ENCODE peak calls at places on chromosome 18, in ten cellular contexts. N is heart left ventricle, V is mammary epithelial cell, X is PC-3, F is ovary, L is body of pancreas, Q is lower lobe of right lung, P is A549, E is keratinocyte, S is testis. K is an unnamed sample.

GRCh38 chr18:74834424-74835309 is 237.0 kb downstream of the ZNF407 start:
- DNase-seq in L (no peak), S (no peak), Q (no peak), P (no peak), X (peak; percentile 48), E (no peak), V (no peak), N (no peak), F (no peak), K (peak; percentile 43)

GRCh38 chr18:54129448-54130134 is 94.9 kb downstream of the MBD2 start:
- DNase-seq in L (no peak), Q (no peak), S (no peak), E (no peak), V (no peak), X (no peak), P (no peak), N (no peak), F (no peak), K (no peak)

GRCh38 chr18:29652797-29653196 is 1389.7 kb downstream of the DSC3 start:
- DNase-seq in L (no peak), Q (no peak), F (no peak), X (peak; percentile 32), P (no peak), S (no peak), N (no peak), E (no peak), V (peak; percentile 11), K (no peak)

GRCh38 chr18:44939037-44939665 is 258.5 kb downstream of the SETBP1 start:
- DNase-seq in S (no peak), X (peak; percentile 12), L (no peak), Q (no peak), P (peak; percentile 5), E (no peak), N (no peak), F (no peak), V (peak; percentile 73), K (no peak)

GRCh38 chr18:35938158-35938557 is 34.3 kb upstream of the RMP24 start:
- DNase-seq in P (no peak), X (peak; percentile 61), N (no peak), E (no peak), V (peak; percentile 62), F (no peak), S (no peak), Q (no peak), L (no peak), K (peak; percentile 65)

GRCh38 chr18:36620801-36621200 is 208.0 kb downstream of the TPGS2 start:
- DNase-seq in Q (no peak), L (no peak), X (no peak), N (no peak), F (no peak), S (no peak), E (no peak), V (no peak), P (no peak), K (no peak)

GRCh38 chr18:62897153-62897552 is 181.8 kb downstream of the PHLPP1 start:
- DNase-seq in P (no peak), V (peak; percentile 34), L (no peak), S (no peak), E (no peak), Q (no peak), N (no peak), X (peak; percentile 68), F (no peak), K (no peak)

GRCh38 chr18:31931163-31931885 is 11.6 kb downstream of the TRAPPC8 start:
- DNase-seq in S (no peak), V (no peak), X (no peak), P (no peak), F (no peak), Q (no peak), L (no peak), N (no peak), E (no peak), K (no peak)

GRCh38 chr18:70289351-70290330 is 796 bp downstream of the SOCS6 start:
- DNase-seq in P (no peak), L (peak; percentile 52), E (no peak), S (peak; percentile 46), F (peak; percentile 57), X (peak; percentile 26), N (peak; percentile 34), Q (peak; percentile 62), V (peak; percentile 41), K (peak; percentile 42)

GRCh38 chr18:44733069-44733753 is 52.5 kb downstream of the SETBP1 start:
- DNase-seq in V (peak; percentile 93), P (peak; percentile 17), Q (no peak), E (peak; percentile 88), S (no peak), X (peak; percentile 76), F (no peak), L (no peak), N (no peak), K (peak; percentile 76)

GRCh38 chr18:76805221-76805620 is 17.1 kb upstream of the ZNF236 start:
- DNase-seq in E (no peak), L (no peak), Q (no peak), P (no peak), F (no peak), X (peak; percentile 50), N (no peak), V (peak; percentile 38), S (no peak), K (no peak)

GRCh38 chr18:9701604-9702324 is 6.3 kb upstream of the RAB31 start:
- DNase-seq in L (no peak), N (no peak), X (no peak), V (peak; percentile 41), S (no peak), E (no peak), F (no peak), P (no peak), Q (no peak), K (no peak)

DNA sequence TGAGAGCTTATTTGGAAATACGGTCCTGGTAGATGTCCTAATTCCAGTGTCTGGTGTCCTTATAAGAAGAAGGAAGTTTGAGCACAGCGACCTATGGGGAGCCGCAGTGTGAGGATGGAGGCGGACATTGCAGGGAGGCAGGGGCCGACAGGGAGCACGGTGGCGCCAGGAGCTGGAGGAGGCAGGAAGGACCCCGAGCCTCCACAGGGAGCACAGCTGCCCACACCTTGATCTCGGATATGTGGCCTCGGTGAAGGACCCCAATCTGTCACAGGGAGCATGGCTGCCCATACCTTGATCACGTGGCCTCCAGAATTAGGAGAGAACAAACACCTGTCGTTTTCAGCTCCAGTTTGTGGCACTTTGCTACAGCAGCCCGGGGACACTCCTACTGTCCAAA is 461.6 kb upstream of the SALL3 start:
- DNase-seq in Q (no peak), L (no peak), P (no peak), V (no peak), S (no peak), N (no peak), X (no peak), E (no peak), F (no peak), K (no peak)
- H3K9me3 ChIP-seq in Q (no peaks in the 10 kb centered on the region), L (no peaks in the 10 kb centered on the region), P (no peaks in the 10 kb centered on the region), V (peaks cover 34% of the 10 kb centered on the region), S (no peaks in the 10 kb centered on the region), N (no peaks in the 10 kb centered on the region), X (no peaks in the 10 kb centered on the region), E (peaks cover 19% of the 10 kb centered on the region), F (no peaks in the 10 kb centered on the region), K (no peaks in the 10 kb centered on the region)

DNA sequence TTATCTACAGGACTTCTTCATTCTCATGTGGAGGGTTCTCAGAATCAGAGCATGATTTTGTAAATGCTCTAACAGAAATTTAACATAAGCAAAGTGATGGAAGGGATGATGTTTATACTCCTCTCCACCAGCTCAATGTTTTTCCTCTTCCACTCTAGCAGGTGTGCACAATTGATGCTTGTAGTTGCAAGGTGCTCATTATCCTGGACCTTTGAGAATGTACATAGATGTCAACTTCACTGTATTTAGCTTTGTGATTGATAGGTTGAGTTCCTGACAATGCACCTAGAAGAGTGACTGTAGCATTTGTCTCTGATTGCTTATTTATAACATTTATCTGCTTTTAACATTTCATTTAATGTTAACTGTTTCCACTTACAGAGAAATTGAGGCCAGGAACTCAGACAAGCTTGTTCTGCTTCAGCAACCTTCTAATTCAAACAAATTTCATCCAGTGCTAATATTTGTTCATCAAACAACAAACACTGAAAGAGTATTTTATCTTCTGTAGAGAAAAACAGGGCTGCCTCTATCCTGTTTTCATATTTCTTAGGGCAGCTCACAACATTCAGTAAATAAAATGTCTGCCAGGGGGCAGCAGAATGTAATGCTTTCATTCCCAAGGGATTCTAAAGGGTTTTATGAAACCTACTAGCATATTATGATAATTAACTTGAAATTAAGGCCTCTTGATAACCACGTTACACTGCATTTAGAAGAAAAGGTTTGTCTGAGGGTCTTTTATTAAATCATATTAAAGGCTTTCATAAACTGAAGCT is 127.9 kb upstream of the NOL4 start:
- DNase-seq in V (no peak), F (no peak), P (no peak), S (peak; percentile 43), Q (no peak), L (peak; percentile 42), E (no peak), X (peak; percentile 45), N (no peak), K (no peak)
- TF ChIP-seq CTCF in V (no peak), F (no peak), P (no peak), S (no peak), Q (peak; percentile 26), L (peak; percentile 52), E (no peak), X (peak; percentile 56), N (peak; percentile 53), K (peak; percentile 36)

GRCh38 chr18:49875783-49876182 is 62.5 kb upstream of the ACAA2 start:
- DNase-seq in L (no peak), F (no peak), E (no peak), S (no peak), P (no peak), N (no peak), V (no peak), X (no peak), Q (no peak), K (no peak)

GRCh38 chr18:49878015-49878414 is 64.7 kb upstream of the ACAA2 start:
- DNase-seq in E (no peak), Q (no peak), P (no peak), S (no peak), V (no peak), N (no peak), X (no peak), F (no peak), L (no peak), K (no peak)

GRCh38 chr18:49875155-49875554 is 61.8 kb upstream of the ACAA2 start:
- DNase-seq in Q (no peak), N (no peak), V (no peak), X (no peak), P (no peak), L (no peak), F (no peak), E (no peak), S (no peak), K (no peak)

GRCh38 chr18:49876536-49876935 is 63.2 kb upstream of the ACAA2 start:
- DNase-seq in N (no peak), L (no peak), X (no peak), V (no peak), E (no peak), S (no peak), F (no peak), P (no peak), Q (no peak), K (no peak)

GRCh38 chr18:49874238-49874637 is 60.9 kb upstream of the ACAA2 start:
- DNase-seq in N (no peak), V (peak; percentile 68), P (no peak), L (no peak), E (no peak), S (no peak), F (no peak), Q (no peak), X (no peak), K (no peak)
- H3K27ac ChIP-seq in N (no peak overlapping the region), V (no peak overlapping the region), P (no peak overlapping the region), L (no peak overlapping the region), E (no peak overlapping the region), S (no peak overlapping the region), F (no peak overlapping the region), Q (no peak overlapping the region), X (no peak overlapping the region), K (no peak overlapping the region)

GRCh38 chr18:14974576-14974975 is 226.6 kb downstream of the ANKRD30B start:
- DNase-seq in F (no peak), V (peak; percentile 75), N (no peak), E (no peak), P (no peak), S (no peak), X (peak; percentile 95), L (no peak), Q (no peak), K (peak; percentile 50)
- H3K9me3 ChIP-seq in F (no peaks in the 10 kb centered on the region), V (peaks cover 8% of the 10 kb centered on the region), N (no peaks in the 10 kb centered on the region), E (peaks cover 4% of the 10 kb centered on the region), P (no peaks in the 10 kb centered on the region), S (no peaks in the 10 kb centered on the region), X (no peaks in the 10 kb centered on the region), L (no peaks in the 10 kb centered on the region), Q (no peaks in the 10 kb centered on the region), K (no peaks in the 10 kb centered on the region)